ENCODE peak calls at places on chromosome 13, in nine cellular contexts. E, D, G, I, H, T, Z, O and R are unnamed samples.

GRCh38 chr13:112586334-112586733 is 1.6 kb downstream of the TUBGCP3 start:
- DNase-seq in E (no peak), D (no peak), G (no peak), I (no peak), H (no peak), T (no peak), Z (no peak), O (no peak), R (no peak)

GRCh38 chr13:72839831-72840426 is 58.0 kb downstream of the PIBF1 start:
- DNase-seq in E (no peak), D (no peak), G (no peak), I (no peak), H (peak; percentile 8), T (peak; percentile 23), Z (no peak), O (peak; percentile 42), R (peak; percentile 54)

GRCh38 chr13:70994204-70994603 is 872.8 kb downstream of the DACH1 start:
- DNase-seq in E (no peak), D (no peak), G (no peak), I (no peak), H (no peak), T (no peak), Z (no peak), O (no peak), R (no peak)

GRCh38 chr13:61706899-61707298 is 291.2 kb upstream of the PCDH20 start:
- DNase-seq in E (no peak), D (no peak), G (no peak), I (no peak), H (no peak), T (no peak), Z (no peak), O (no peak), R (no peak)

GRCh38 chr13:54640719-54641118 is 1612.1 kb downstream of the OLFM4 start:
- DNase-seq in E (no peak), D (no peak), G (no peak), I (no peak), H (no peak), T (no peak), Z (no peak), O (no peak), R (no peak)

GRCh38 chr13:44489751-44490150 is 86.4 kb downstream of the TSC22D1 start:
- DNase-seq in E (no peak), D (no peak), G (no peak), I (no peak), H (no peak), T (no peak), Z (no peak), O (no peak), R (no peak)

GRCh38 chr13:45441633-45442032 is 23.1 kb upstream of the COG3 start:
- DNase-seq in E (no peak), D (no peak), G (peak; percentile 2), I (no peak), H (peak; percentile 42), T (no peak), Z (no peak), O (peak; percentile 10), R (no peak)

GRCh38 chr13:91398413-91399188 is at the start of gene GPC5:
- DNase-seq in E (peak; percentile 48), D (peak; percentile 59), G (peak; percentile 84), I (peak; percentile 68), H (peak; percentile 66), T (peak; percentile 71), Z (peak; percentile 81), O (peak; percentile 43), R (peak; percentile 82)

GRCh38 chr13:99280166-99280565 is 22.0 kb upstream of the GPR18 start:
- DNase-seq in E (no peak), D (no peak), G (no peak), I (no peak), H (no peak), T (no peak), Z (no peak), O (no peak), R (no peak)

GRCh38 chr13:46476174-46476573 is 76.8 kb upstream of the LRCH1 start:
- DNase-seq in E (no peak), D (no peak), G (no peak), I (no peak), H (no peak), T (no peak), Z (no peak), O (no peak), R (no peak)

GRCh38 chr13:30796132-30796832 is 60.9 kb downstream of the ALOX5AP start:
- DNase-seq in E (no peak), D (no peak), G (no peak), I (no peak), H (no peak), T (no peak), Z (no peak), O (peak; percentile 62), R (no peak)

GRCh38 chr13:44470623-44471562 is 97.3 kb downstream of the SERP2 start:
- DNase-seq in E (no peak), D (no peak), G (no peak), I (no peak), H (peak; percentile 24), T (no peak), Z (no peak), O (peak; percentile 40), R (no peak)

GRCh38 chr13:27112006-27112405 is 59.6 kb downstream of the USP12 start:
- DNase-seq in E (no peak), D (no peak), G (no peak), I (no peak), H (no peak), T (no peak), Z (no peak), O (no peak), R (no peak)

GRCh38 chr13:31749929-31750328 is 10.6 kb downstream of the RXFP2 start:
- DNase-seq in E (no peak), D (no peak), G (no peak), I (no peak), H (no peak), T (no peak), Z (no peak), O (peak; percentile 94), R (no peak)

GRCh38 chr13:88958821-88959220 is 1287.7 kb downstream of the SLITRK5 start:
- DNase-seq in E (no peak), D (no peak), G (no peak), I (no peak), H (no peak), T (no peak), Z (no peak), O (no peak), R (no peak)

GRCh38 chr13:44004881-44005280 is 125.2 kb downstream of the LACC1 start:
- DNase-seq in E (no peak), D (no peak), G (no peak), I (no peak), H (no peak), T (no peak), Z (no peak), O (peak; percentile 80), R (no peak)

GRCh38 chr13:113062691-113063090 is 42.9 kb upstream of the F7 start:
- DNase-seq in E (no peak), D (no peak), G (no peak), I (no peak), H (no peak), T (no peak), Z (peak; percentile 6), O (no peak), R (no peak)

GRCh38 chr13:25990801-25991200 is 61.0 kb downstream of the SHISA2 start:
- DNase-seq in E (no peak), D (no peak), G (no peak), I (no peak), H (no peak), T (no peak), Z (no peak), O (no peak), R (no peak)

GRCh38 chr13:49859568-49859967 is 67.1 kb upstream of the KPNA3 start:
- DNase-seq in E (no peak), D (no peak), G (no peak), I (peak; percentile 56), H (no peak), T (no peak), Z (no peak), O (peak; percentile 92), R (no peak)

GRCh38 chr13:21181671-21182070 is 5.2 kb downstream of the MRPL57 start:
- DNase-seq in E (no peak), D (no peak), G (no peak), I (no peak), H (no peak), T (no peak), Z (no peak), O (no peak), R (no peak)
- H3K4me3 ChIP-seq in E (no peak overlapping the region), D (no peak overlapping the region), G (no peak overlapping the region), I (no peak overlapping the region), H (no peak overlapping the region), T (no peak overlapping the region), Z (no peak overlapping the region), O (no peak overlapping the region), R (no peak overlapping the region)

GRCh38 chr13:110641055-110642015 is 26.0 kb downstream of the NAXD start:
- DNase-seq in E (peak; percentile 37), D (no peak), G (no peak), I (no peak), H (no peak), T (no peak), Z (peak; percentile 73), O (peak; percentile 53), R (no peak)
- H3K36me3 ChIP-seq in E (peaks cover 9% of the 10 kb centered on the region), D (peaks cover 17% of the 10 kb centered on the region), G (peaks cover 87% of the 10 kb centered on the region), I (peaks cover 5% of the 10 kb centered on the region), H (no peaks in the 10 kb centered on the region), T (peaks cover 44% of the 10 kb centered on the region), Z (no peaks in the 10 kb centered on the region), O (peaks cover 75% of the 10 kb centered on the region), R (peaks cover 4% of the 10 kb centered on the region)

DNA sequence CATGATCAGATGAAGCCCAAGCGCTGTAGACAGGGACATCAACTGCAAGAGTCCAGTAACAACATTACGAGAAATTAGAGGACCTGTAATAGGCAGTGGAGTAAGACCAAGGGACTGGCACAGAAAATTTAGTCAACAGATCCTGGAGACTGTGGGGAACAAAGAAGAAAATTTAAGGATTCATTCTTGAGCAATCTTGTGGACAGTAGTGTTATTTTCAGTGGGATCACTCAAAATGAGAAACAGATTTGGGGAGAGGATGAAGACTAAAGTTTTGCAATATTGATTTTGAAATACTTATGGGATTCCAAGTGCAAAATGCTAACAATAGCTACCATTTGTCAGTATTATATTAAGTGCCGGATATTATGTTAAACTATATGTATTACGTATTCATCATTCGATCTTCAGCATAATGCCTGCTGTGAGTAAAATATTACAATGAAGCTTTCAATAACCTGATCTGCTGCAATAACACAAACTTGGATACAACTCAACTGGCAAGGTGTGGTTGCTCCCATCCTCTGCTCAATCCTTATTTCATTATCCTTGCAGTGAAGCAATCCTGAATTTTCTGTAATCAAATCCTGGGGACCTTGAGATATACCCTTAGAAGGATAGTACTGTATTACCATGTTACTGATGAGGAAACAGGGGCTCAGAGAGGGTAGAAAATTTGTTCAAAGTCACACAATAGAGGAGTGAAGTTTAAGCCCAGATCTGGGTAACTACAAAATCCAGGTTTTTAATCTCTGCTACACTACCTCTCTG is 84.2 kb downstream of the SACS start:
- DNase-seq in E (no peak), D (no peak), G (no peak), I (no peak), H (no peak), T (no peak), Z (no peak), O (no peak), R (no peak)
- TF ChIP-seq CTCF in E (no peak), D (no peak), G (no peak), I (no peak), H (no peak), T (no peak), Z (no peak), O (no peak), R (no peak)

DNA sequence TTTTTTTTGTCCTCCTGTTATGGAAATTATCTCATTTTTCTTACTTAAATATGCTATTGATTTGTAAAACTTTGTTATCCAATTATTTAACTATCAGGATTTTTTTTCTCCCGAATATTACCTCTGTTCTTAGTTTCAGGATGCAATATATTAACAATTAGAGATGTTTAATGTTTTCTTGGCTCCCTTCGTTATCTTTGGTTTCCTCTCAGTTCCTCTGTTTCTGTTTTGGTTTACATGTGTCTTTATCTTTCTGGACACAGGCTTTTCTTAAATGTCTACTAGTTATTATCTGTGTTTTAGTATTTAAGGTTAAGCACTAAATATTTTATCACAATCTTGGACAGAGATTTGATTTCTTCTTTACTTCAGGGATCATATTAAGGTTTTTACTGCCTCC is 462.2 kb upstream of the SLC10A2 start:
- DNase-seq in E (no peak), D (no peak), G (no peak), I (no peak), H (no peak), T (no peak), Z (no peak), O (no peak), R (no peak)
- H3K4me3 ChIP-seq in E (no peak overlapping the region), D (no peak overlapping the region), G (no peak overlapping the region), I (no peak overlapping the region), H (no peak overlapping the region), T (no peak overlapping the region), Z (no peak overlapping the region), O (no peak overlapping the region), R (no peak overlapping the region)